ENCODE peak calls at places on chromosomes 13 and 19, in four cellular contexts. U is HL-60, W is GM12878, F is K562. J is an unnamed sample.

GRCh38 chr13:50691176-50691681 is 152.3 kb downstream of the DLEU7 start:
- DNase-seq in F (no peak), U (no peak), W (no peak), J (no peak)

GRCh38 chr19:45097776-45098520 is 5.0 kb downstream of the PPP1R37 start:
- DNase-seq in W (no peak), U (peak; percentile 45), F (peak; percentile 90), J (no peak)

GRCh38 chr13:28532226-28533048 is 37.5 kb upstream of the FLT1 start:
- DNase-seq in W (no peak), U (no peak), F (peak; percentile 91), J (peak; percentile 35)

GRCh38 chr13:36069881-36070366 is 61.3 kb downstream of the DCLK1 start:
- DNase-seq in F (no peak), W (no peak), U (no peak), J (no peak)

GRCh38 chr19:51712461-51713081 is 11.2 kb downstream of the HAS1 start:
- DNase-seq in F (peak; percentile 65), W (no peak), U (peak; percentile 52), J (no peak)

GRCh38 chr19:5308471-5309437 is 31.9 kb downstream of the PTPRS start:
- DNase-seq in F (peak; percentile 64), W (no peak), U (no peak), J (no peak)

GRCh38 chr19:19223636-19224035 is 11.9 kb downstream of the NCAN start:
- DNase-seq in W (no peak), U (no peak), F (no peak), J (no peak)

GRCh38 chr13:112583592-112584277 is 4.2 kb downstream of the TUBGCP3 start:
- DNase-seq in U (peak; percentile 100), F (peak; percentile 61), W (no peak), J (no peak)

GRCh38 chr13:114096811-114097503 is 35.5 kb downstream of the RASA3 start:
- DNase-seq in U (peak; percentile 76), W (no peak), F (no peak), J (no peak)

GRCh38 chr13:40377783-40378182 is 288.7 kb downstream of the FOXO1 start:
- DNase-seq in U (no peak), F (no peak), W (no peak), J (no peak)

GRCh38 chr19:4130635-4131438 is 6.9 kb upstream of the MAP2K2 start:
- DNase-seq in W (no peak), U (no peak), F (peak; percentile 90), J (no peak)

GRCh38 chr19:56211718-56212117 is 9.6 kb downstream of the ZSCAN5C start:
- DNase-seq in W (no peak), F (peak; percentile 17), U (no peak), J (no peak)

GRCh38 chr13:97341135-97341534 is 92.8 kb upstream of the RAP2A start:
- DNase-seq in W (no peak), U (no peak), F (no peak), J (no peak)

GRCh38 chr19:46717034-46717715 is at the start of gene PRKD2:
- DNase-seq in U (peak; percentile 83), W (no peak), F (peak; percentile 88), J (peak; percentile 89)

GRCh38 chr13:50376895-50377575 is 361.8 kb downstream of the KCNRG start:
- DNase-seq in W (no peak), F (peak; percentile 12), U (no peak), J (no peak)

GRCh38 chr13:25375727-25376358 is 4.1 kb downstream of the ATP8A2 start:
- DNase-seq in W (no peak), F (peak; percentile 72), U (peak; percentile 58), J (peak; percentile 37)

GRCh38 chr13:25380741-25381324 is 9.1 kb downstream of the ATP8A2 start:
- DNase-seq in W (no peak), U (no peak), F (peak; percentile 31), J (no peak)

GRCh38 chr13:25380082-25380481 is 8.3 kb downstream of the ATP8A2 start:
- DNase-seq in F (peak; percentile 74), W (no peak), U (no peak), J (no peak)

GRCh38 chr13:25378528-25378927 is 6.8 kb downstream of the ATP8A2 start:
- DNase-seq in U (no peak), F (peak; percentile 36), W (no peak), J (no peak)

DNA sequence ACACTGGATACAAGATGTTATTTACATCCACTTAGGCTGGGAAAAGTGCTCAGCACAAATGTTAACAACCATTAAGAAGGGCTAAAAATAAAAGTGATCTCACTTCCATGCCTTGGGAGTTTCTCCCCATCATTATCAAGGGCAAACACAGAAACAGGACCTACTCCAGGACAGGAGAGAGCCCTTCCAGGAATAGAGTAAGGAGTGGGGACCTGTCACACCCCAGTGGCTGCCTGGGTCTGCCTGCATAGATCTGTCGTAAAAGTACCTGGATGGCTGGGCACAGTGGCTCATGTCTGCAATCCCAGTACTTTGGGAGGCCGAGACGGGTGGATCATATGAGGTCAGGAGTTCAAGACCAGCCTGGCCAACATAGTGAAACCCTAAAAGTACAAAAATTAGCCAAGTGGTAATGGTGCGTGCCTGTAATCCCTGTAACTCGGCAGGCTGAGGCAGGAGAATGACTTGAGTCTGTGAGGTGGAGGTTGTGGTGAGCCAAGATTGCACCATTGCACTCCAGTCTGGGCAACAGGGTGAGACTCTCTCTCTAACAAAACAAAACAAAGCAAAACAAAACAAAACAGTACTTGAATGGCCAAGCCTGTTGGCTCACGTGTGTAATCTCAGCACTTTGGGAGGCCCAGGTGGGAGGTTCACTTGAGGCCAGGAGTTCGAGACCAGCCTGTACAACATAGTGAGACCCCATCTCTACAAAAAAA is 5.6 kb downstream of the ATP8A2 start:
- DNase-seq in F (peak; percentile 29), W (no peak), U (no peak), J (no peak)
- TF ChIP-seq POLR2AphosphoS5 in F (no peak), W (no peak), U (no peak), J (no peak)

GRCh38 chr13:46668302-46668720 is 115.3 kb downstream of the LRCH1 start:
- DNase-seq in F (no peak), U (peak; percentile 20), W (no peak), J (no peak)
- TF ChIP-seq SPI1 in F (no peak), U (no peak), W (no peak), J (no peak)

GRCh38 chr19:10766681-10767201 is 48.9 kb downstream of the DNM2 start:
- DNase-seq in U (no peak), W (no peak), F (no peak), J (no peak)
- TF ChIP-seq POLR2AphosphoS5 in U (no peak), W (no peak), F (no peak), J (no peak)

GRCh38 chr19:13302521-13303270 is 152.5 kb downstream of the IER2 start:
- DNase-seq in U (no peak), W (no peak), F (no peak), J (no peak)
- TF ChIP-seq SPI1 in U (no peak), W (no peak), F (no peak), J (no peak)

DNA sequence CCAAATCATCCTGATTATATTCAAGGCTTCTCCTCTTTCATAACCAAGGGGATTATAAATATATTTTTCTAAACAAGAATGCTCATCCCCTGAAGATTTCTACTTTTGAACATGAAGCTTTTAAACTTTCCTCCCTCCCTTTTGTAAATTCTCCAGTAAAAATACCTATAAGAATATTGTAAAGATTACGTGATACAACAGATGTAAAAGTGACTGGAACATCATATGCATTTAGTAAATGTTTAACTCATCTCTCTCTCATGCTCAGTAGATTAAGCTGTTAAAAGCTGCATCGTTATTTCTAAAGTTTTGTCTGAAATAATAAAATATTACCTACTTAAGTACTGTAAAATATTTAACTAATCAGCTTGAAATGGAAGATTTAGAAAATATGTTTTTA is 281.1 kb downstream of the SPRY2 start:
- DNase-seq in U (no peak), F (no peak), W (no peak), J (no peak)
- TF ChIP-seq POLR2AphosphoS5 in U (no peak), F (no peak), W (no peak), J (no peak)